ENCODE peak calls at places on chromosomes 16 and 17, in seven cellular contexts. Z is HCT116, S is lung, R is endodermal cell, Q is left lung, K is heart right ventricle, C is brain microvascular endothelial cell. A is an unnamed sample.

GRCh38 chr16:51641191-51641765 is 490.2 kb upstream of the SALL1 start:
- DNase-seq in R (no peak), C (no peak), K (no peak), Z (no peak), S (no peak), Q (no peak), A (peak)

GRCh38 chr17:41308251-41308917 is 725 bp downstream of the KRTAP16-1 start:
- DNase-seq in S (no peak), K (peak), R (peak), C (no peak), Z (no peak), Q (peak), A (no peak)

GRCh38 chr16:2956566-2956956 is 7.5 kb upstream of the KREMEN2 start:
- DNase-seq in K (no peak), Q (no peak), C (no peak), S (no peak), Z (no peak), R (peak), A (no peak)

GRCh38 chr17:81513669-81514484 is 1.3 kb upstream of the ACTG1 start:
- DNase-seq in Q (peak), K (peak), C (peak), S (peak), Z (no peak), R (peak), A (peak)

GRCh38 chr17:43570518-43570928 is 24.4 kb upstream of the ETV4 start:
- DNase-seq in R (peak), K (no peak), S (no peak), Z (no peak), Q (no peak), C (peak), A (no peak)

GRCh38 chr16:49587511-49587910 is 213.9 kb downstream of the C16orf78 start:
- DNase-seq in K (no peak), C (no peak), Q (no peak), Z (no peak), R (no peak), S (no peak), A (no peak)

GRCh38 chr16:50696575-50697420 is 3.4 kb downstream of the NOD2 start:
- DNase-seq in C (peak), Z (peak), R (peak), Q (peak), K (peak), S (peak), A (no peak)

GRCh38 chr17:19718613-19719364 is 2.4 kb upstream of the SLC47A2 start:
- DNase-seq in Z (no peak), K (no peak), Q (peak), C (no peak), S (no peak), R (peak), A (no peak)

GRCh38 chr16:51248217-51248616 is 97.1 kb upstream of the SALL1 start:
- DNase-seq in Q (no peak), S (no peak), K (no peak), Z (no peak), R (no peak), C (no peak), A (no peak)

GRCh38 chr16:85583491-85584181 is 29.5 kb upstream of the GSE1 start:
- DNase-seq in Z (no peak), C (peak), Q (no peak), K (no peak), R (no peak), S (no peak), A (no peak)

GRCh38 chr17:35052240-35052608 is 11.3 kb downstream of the RFFL start:
- DNase-seq in Z (no peak), S (no peak), R (no peak), K (no peak), Q (no peak), C (peak), A (no peak)

GRCh38 chr17:39527220-39527813 is 66.0 kb downstream of the CDK12 start:
- DNase-seq in C (peak), S (no peak), Q (no peak), Z (peak), R (peak), K (no peak), A (no peak)

GRCh38 chr16:29767062-29767461 is 11.0 kb upstream of the ZG16 start:
- DNase-seq in Z (no peak), S (no peak), Q (no peak), C (no peak), K (no peak), R (no peak), A (no peak)

GRCh38 chr16:59688006-59688405 is 953.9 kb upstream of the GOT2 start:
- DNase-seq in S (no peak), R (peak), K (no peak), Q (no peak), C (no peak), Z (no peak), A (no peak)

GRCh38 chr16:54493076-54493475 is 206.5 kb upstream of the IRX3 start:
- DNase-seq in Q (no peak), C (no peak), S (no peak), R (no peak), Z (no peak), K (no peak), A (no peak)

GRCh38 chr17:73023759-73024158 is 68.7 kb downstream of the SLC39A11 start:
- DNase-seq in Q (no peak), S (no peak), R (no peak), K (no peak), Z (no peak), C (no peak), A (no peak)

GRCh38 chr16:84898447-84898846 is 78.7 kb downstream of the CRISPLD2 start:
- DNase-seq in C (peak), Q (no peak), S (no peak), K (no peak), Z (no peak), R (no peak), A (no peak)

DNA sequence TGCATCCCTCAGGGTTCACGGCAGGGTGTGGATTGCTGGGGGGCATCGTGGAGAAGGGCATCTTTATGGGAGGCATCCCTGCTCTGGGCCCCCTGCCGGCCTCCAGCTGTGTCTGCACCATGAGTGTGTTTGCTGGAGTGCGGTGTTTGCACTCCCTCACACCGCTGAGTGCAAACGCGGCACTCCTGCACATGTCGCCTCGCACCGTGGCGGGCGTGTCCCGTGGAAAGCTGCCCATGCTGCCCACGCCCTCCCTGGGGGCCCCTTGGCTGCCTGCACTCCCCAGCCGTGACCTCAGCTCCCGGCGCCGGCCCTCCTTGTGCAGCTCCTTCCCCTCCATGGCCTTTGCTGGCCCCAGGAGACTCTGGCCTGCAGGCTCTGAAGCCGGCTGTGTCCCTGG is 74.6 kb upstream of the ZNF750 start:
- DNase-seq in C (no peak), Z (no peak), R (no peak), Q (peak), K (peak), S (no peak), A (no peak)
- TF ChIP-seq CTCF in C (peak), Z (no peak), R (no peak), Q (peak), K (peak), S (no peak), A (no peak)

DNA sequence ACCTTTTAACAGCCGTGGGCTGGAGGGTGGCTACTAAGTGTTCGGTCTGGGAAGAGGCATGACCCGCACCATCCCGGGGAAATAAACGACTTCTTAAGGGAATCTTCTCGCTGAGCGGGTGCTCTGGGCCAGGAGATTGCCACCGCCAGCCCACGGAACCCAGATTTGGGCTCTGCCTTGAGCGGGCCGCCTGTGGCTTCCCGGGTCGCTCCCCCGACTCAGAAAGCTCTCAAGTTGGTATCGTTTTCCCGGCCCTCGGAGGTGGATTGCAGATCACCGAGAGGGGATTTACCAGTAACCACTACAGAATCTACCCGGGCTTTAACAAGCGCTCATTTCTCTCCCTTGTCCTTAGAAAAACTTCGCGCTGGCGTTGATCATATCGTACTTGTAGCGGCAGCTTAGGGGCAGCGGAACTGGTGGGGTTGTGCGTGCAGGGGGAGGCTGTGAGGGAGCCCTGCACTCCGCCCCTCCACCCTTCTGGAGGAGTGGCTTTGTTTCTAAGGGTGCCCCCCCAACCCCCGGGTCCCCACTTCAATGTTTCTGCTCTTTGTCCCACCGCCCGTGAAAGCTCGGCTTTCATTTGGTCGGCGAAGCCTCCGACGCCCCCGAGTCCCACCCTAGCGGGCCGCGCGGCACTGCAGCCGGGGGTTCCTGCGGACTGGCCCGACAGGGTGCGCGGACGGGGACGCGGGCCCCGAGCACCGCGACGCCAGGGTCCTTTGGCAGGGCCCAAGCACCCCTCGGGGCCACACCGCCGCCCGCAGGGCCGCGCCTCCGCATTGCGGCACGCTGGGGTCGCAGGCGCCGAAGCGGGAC is 3.6 kb upstream of the CBX4 start:
- DNase-seq in Z (no peak), R (peak), S (no peak), C (no peak), Q (no peak), K (no peak), A (no peak)
- H3K4me3 ChIP-seq in Z (no peak), R (no peak), S (no peak), C (peak), Q (peak), K (peak), A (peak)

DNA sequence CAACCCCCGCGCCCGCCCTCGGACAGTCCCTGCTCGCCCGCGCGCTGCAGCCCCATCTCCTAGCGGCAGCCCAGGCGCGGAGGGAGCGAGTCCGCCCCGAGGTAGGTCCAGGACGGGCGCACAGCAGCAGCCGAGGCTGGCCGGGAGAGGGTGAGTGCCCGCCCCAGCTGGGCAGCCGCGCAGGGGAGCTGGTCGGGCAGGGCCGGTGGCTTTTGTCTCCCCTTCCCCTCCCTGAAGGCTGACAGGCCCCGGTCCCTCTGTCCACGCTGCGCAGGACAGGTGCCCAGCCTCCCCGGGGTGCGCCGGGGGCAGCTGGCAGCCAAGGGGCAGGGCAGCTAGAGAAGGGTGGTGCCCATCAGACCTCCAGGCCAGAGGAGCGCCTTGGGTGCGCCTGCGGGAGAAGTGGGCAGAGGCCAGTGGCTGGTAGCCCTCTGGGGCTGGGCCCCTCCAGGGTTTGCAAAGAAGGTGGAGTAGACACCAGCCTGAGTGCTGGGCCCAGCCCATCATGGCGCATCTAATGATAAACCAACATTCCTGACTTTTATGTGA is 278 bp downstream of the ITGB4 start:
- DNase-seq in K (no peak), S (no peak), Q (no peak), R (no peak), Z (no peak), C (no peak), A (no peak)
- TF ChIP-seq CTCF in K (no peak), S (no peak), Q (no peak), R (no peak), Z (no peak), C (no peak), A (no peak)

DNA sequence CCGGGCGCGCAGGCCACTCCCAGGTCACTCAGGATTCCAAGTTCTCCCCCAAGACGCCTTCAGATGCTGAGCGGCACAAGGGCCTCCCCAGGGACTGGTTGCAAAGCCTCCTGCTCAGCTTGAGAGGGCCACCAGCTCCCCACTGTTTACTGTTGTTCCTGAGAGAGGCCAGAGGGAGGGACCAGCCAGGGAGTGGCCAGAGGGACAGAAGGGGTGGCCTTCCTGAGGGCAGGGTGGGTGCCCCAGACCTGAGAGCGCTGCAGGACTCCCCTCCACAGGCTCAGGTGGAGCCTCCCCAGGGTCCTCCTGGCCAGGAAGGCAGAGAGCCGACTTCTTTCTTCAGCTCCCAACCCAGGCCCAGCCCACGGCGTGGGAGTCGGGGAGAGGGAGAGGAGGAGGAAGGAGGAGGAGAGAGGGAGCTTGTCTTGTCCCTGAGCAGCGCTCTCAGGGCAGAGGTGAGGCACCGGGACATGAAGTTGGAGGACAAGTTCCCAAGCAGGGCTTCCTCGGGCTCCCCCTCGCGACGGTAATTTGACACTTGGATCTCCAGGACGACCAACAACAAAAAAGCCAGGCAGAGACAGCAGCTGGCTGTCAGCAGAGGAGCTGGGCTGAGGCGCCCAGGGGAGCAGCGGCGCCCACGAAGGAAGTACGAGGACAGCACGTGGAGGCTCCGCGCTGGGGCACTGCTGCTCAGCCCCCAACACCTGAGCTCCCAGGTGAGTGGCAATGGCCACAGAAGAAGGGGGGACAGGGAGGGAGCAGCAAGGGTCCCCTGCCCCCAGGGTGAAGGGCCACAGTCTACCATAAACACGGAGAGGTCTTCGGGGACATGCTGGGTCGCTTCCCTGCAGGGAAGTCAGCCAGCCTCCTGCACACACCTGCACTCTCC is 496 bp downstream of the SMIM5 start:
- DNase-seq in C (peak), S (peak), Z (peak), K (peak), Q (peak), R (peak), A (peak)
- H3K4me3 ChIP-seq in C (no peak), S (no peak), Z (no peak), K (no peak), Q (no peak), R (no peak), A (no peak)

A was measured in astrocyte of the cerebellum.